ENCODE peak calls at places on chromosomes 4 and X, in five cellular contexts. T, E, M, A and P are unnamed samples. For H3K9me3 and H3K4me1, the result is how much of the 10 kb centered on the place peaks cover.

GRCh38 chr4:163638909-163639308 is 144.4 kb downstream of the TMA16 start:
- DNase-seq in M (no peak), T (no peak), E (no peak), A (peak), P (no peak)

GRCh38 chr4:170400346-170400745 is 310.6 kb upstream of the AADAT start:
- DNase-seq in T (no peak), E (peak), M (peak), A (no peak), P (no peak)

GRCh38 chr4:63493265-63493664 is 916.0 kb downstream of the TECRL start:
- DNase-seq in A (no peak), T (no peak), M (no peak), E (no peak), P (no peak)

GRCh38 chrX:51395807-51396728 is 63.4 kb downstream of the NUDT10 start:
- DNase-seq in T (peak), M (peak), E (no peak), A (peak), P (peak)

GRCh38 chr4:102430511-102430910 is 70.6 kb upstream of the NFKB1 start:
- DNase-seq in T (no peak), A (peak), E (no peak), M (no peak), P (no peak)

GRCh38 chr4:76589872-76590846 is 155.1 kb downstream of the SHROOM3 start:
- DNase-seq in T (peak), M (peak), E (peak), A (peak), P (peak)

GRCh38 chr4:183848762-183849161 is 56.3 kb upstream of the STOX2 start:
- DNase-seq in M (no peak), E (no peak), A (no peak), T (no peak), P (no peak)

GRCh38 chr4:113584407-113585150 is 177.0 kb downstream of the CAMK2D start:
- DNase-seq in A (peak), E (peak), T (peak), M (peak), P (no peak)

GRCh38 chr4:153916273-153916755 is 127.4 kb upstream of the SFRP2 start:
- DNase-seq in T (no peak), M (no peak), E (no peak), A (no peak), P (no peak)

GRCh38 chr4:154858166-154858565 is 77.1 kb downstream of the RBM46 start:
- DNase-seq in E (no peak), A (no peak), T (no peak), M (no peak), P (no peak)

GRCh38 chrX:43809463-43809862 is 72.8 kb downstream of the MAOB start:
- DNase-seq in T (no peak), E (no peak), M (no peak), A (peak), P (no peak)

GRCh38 chr4:133270021-133270570 is 121.0 kb downstream of the PCDH10 start:
- DNase-seq in A (peak), T (no peak), E (no peak), M (peak), P (no peak)

GRCh38 chrX:35442421-35442820 is 355.7 kb upstream of the MAGEB16 start:
- DNase-seq in T (no peak), E (no peak), A (no peak), M (no peak), P (no peak)

GRCh38 chr4:173794662-173795061 is 264.6 kb upstream of the HAND2 start:
- DNase-seq in E (no peak), A (peak), M (no peak), T (no peak), P (no peak)

DNA sequence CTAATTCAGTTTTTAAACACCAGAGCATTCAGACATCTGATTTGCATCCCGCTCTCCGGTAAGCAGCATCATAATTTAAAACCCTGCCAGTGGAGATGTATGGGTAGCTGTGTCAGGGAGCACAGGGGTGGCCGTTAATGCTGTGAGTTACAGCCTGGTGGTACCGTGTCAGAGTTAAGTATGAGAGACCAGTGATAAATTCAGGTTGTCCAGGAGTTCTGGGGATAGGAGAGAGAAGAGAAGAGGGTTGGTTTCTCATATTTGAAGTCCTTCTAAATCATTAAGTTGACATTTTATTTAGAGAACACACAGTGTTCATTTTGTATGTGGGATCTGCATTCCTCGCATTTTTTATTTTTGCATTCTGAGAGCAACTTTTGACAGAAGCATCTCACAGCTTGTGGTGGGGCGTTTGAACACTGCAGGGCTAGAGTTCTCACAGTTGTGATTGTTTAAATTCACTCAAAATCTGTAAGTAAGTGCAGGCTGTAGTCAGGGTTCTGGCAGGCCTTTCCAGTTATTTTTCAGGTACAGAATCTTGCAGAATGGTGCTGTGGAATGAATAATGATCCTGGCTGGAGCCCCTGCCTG is 157.6 kb downstream of the DCLK2 start:
- DNase-seq in A (peak), E (no peak), T (no peak), M (no peak), P (no peak)
- H3K9ac ChIP-seq in A (peak), E (no peak), T (no peak), M (no peak), P (no peak)

GRCh38 chrX:154312116-154312515 is 16.5 kb downstream of the TKTL1 start:
- DNase-seq in A (no peak), T (no peak), E (no peak), M (no peak), P (no peak)
- H3K9me3 ChIP-seq in A (under half), T (half or more), E (under half), M (under half), P (under half)

GRCh38 chr4:53361451-53361850 is 4.4 kb downstream of the SCFD2 start:
- DNase-seq in T (no peak), M (no peak), A (no peak), E (no peak), P (no peak)
- H3K4me1 ChIP-seq in T (under half), M (under half), A (under half), E (under half), P (under half)

GRCh38 chr4:82125170-82125862 is 248.5 kb downstream of the HNRNPD start:
- DNase-seq in A (no peak), T (no peak), E (no peak), M (no peak), P (no peak)

GRCh38 chr4:82126641-82127040 is 247.2 kb downstream of the HNRNPD start:
- DNase-seq in A (no peak), T (no peak), M (no peak), E (no peak), P (no peak)

GRCh38 chr4:82124365-82124764 is 249.4 kb downstream of the HNRNPD start:
- DNase-seq in M (no peak), E (no peak), T (no peak), A (no peak), P (no peak)

GRCh38 chr4:82125863-82126297 is 247.9 kb downstream of the HNRNPD start:
- DNase-seq in E (no peak), A (no peak), T (no peak), M (no peak), P (no peak)

GRCh38 chr4:82123934-82124333 is 249.9 kb downstream of the HNRNPD start:
- DNase-seq in T (no peak), A (no peak), E (peak), M (peak), P (no peak)
- H3K9ac ChIP-seq in T (no peak), A (no peak), E (no peak), M (no peak), P (no peak)